ENCODE peak calls at places on chromosomes 7 and 10, in eight cellular contexts. L is cardiac muscle cell; J is CD4-positive, alpha-beta T cell; W is GM20000; T is RWPE1; B is A549; K is OCI-LY7; Z is CD8-positive, alpha-beta T cell. X is an unnamed sample.

GRCh38 chr10:7210516-7210915 is 200.3 kb downstream of the SFMBT2 start:
- DNase-seq in L (no peak), J (no peak), W (no peak), T (no peak), B (no peak), K (no peak), Z (no peak), X (no peak)

GRCh38 chr10:103910442-103911000 is 7.5 kb downstream of the STN1 start:
- DNase-seq in L (no peak), J (no peak), W (no peak), T (no peak), B (no peak), K (no peak), Z (no peak), X (no peak)

GRCh38 chr7:45625714-45626440 is 51.7 kb downstream of the ADCY1 start:
- DNase-seq in L (no peak), J (no peak), W (no peak), T (no peak), B (no peak), K (no peak), Z (no peak), X (no peak)

GRCh38 chr7:464712-465461 is 54.8 kb downstream of the PDGFA start:
- DNase-seq in L (no peak), J (no peak), W (no peak), T (no peak), B (no peak), K (no peak), Z (no peak), X (no peak)

GRCh38 chr10:6363516-6363915 is 160.8 kb downstream of the PFKFB3 start:
- DNase-seq in L (no peak), J (no peak), W (no peak), T (no peak), B (no peak), K (no peak), Z (no peak), X (no peak)

GRCh38 chr10:47104786-47105385 is 193.7 kb downstream of the PTPN20 start:
- DNase-seq in L (no peak), J (no peak), W (no peak), T (no peak), B (no peak), K (no peak), Z (no peak), X (no peak)

GRCh38 chr10:109866168-109866994 is 56.9 kb downstream of the XPNPEP1 start:
- DNase-seq in L (peak; percentile 23), J (no peak), W (no peak), T (no peak), B (no peak), K (peak; percentile 11), Z (no peak), X (no peak)

GRCh38 chr10:32005050-32005449 is 51.2 kb downstream of the KIF5B start:
- DNase-seq in L (peak; percentile 56), J (peak; percentile 25), W (peak; percentile 47), T (peak; percentile 30), B (peak; percentile 39), K (peak; percentile 61), Z (peak; percentile 33), X (peak; percentile 8)

GRCh38 chr7:75888464-75889222 is 9.8 kb downstream of the RHBDD2 start:
- DNase-seq in L (no peak), J (no peak), W (no peak), T (no peak), B (no peak), K (no peak), Z (no peak), X (no peak)

GRCh38 chr10:95517536-95518454 is 43.4 kb downstream of the SORBS1 start:
- DNase-seq in L (no peak), J (no peak), W (no peak), T (peak; percentile 16), B (no peak), K (no peak), Z (no peak), X (no peak)

GRCh38 chr10:78435484-78436222 is 402.0 kb downstream of the RPS24 start:
- DNase-seq in L (no peak), J (no peak), W (no peak), T (no peak), B (no peak), K (no peak), Z (no peak), X (no peak)

GRCh38 chr10:6020806-6021205 is 41.4 kb downstream of the IL2RA start:
- DNase-seq in L (no peak), J (no peak), W (no peak), T (no peak), B (no peak), K (no peak), Z (no peak), X (no peak)

GRCh38 chr10:94088926-94089381 is 95.2 kb downstream of the PLCE1 start:
- DNase-seq in L (no peak), J (no peak), W (no peak), T (no peak), B (no peak), K (no peak), Z (no peak), X (no peak)

GRCh38 chr7:112495820-112496462 is 15.2 kb downstream of the LSMEM1 start:
- DNase-seq in L (peak; percentile 67), J (peak; percentile 40), W (peak; percentile 27), T (peak; percentile 41), B (peak; percentile 45), K (peak; percentile 65), Z (peak; percentile 26), X (peak; percentile 22)

GRCh38 chr10:70053896-70054641 is 1.4 kb downstream of the MACROH2A2 start:
- DNase-seq in L (peak; percentile 10), J (no peak), W (no peak), T (peak; percentile 30), B (peak; percentile 38), K (no peak), Z (no peak), X (peak; percentile 45)

GRCh38 chr10:124689911-124690498 is 54.2 kb downstream of the FAM53B start:
- DNase-seq in L (no peak), J (no peak), W (no peak), T (no peak), B (no peak), K (no peak), Z (no peak), X (no peak)

GRCh38 chr7:7816816-7817536 is 98.6 kb upstream of the RPA3 start:
- DNase-seq in L (no peak), J (no peak), W (no peak), T (no peak), B (no peak), K (no peak), Z (no peak), X (no peak)

GRCh38 chr10:3534433-3534832 is 250.6 kb downstream of the KLF6 start:
- DNase-seq in L (no peak), J (no peak), W (no peak), T (no peak), B (no peak), K (no peak), Z (no peak), X (no peak)

GRCh38 chr7:136405931-136406777 is 429.0 kb upstream of the MTPN start:
- DNase-seq in L (peak; percentile 80), J (no peak), W (peak; percentile 52), T (peak; percentile 24), B (peak; percentile 22), K (peak; percentile 82), Z (peak; percentile 18), X (peak; percentile 49)

GRCh38 chr7:128697301-128697905 is 25.3 kb downstream of the GARIN1A start:
- DNase-seq in L (peak; percentile 61), J (peak; percentile 4), W (peak; percentile 73), T (peak; percentile 44), B (peak; percentile 80), K (peak; percentile 45), Z (peak; percentile 64), X (peak; percentile 66)
- TF ChIP-seq CTCF in L (peak; percentile 48), J (no peak), W (no peak), T (no peak), B (peak; percentile 22), K (peak; percentile 53), Z (no peak), X (no peak)

DNA sequence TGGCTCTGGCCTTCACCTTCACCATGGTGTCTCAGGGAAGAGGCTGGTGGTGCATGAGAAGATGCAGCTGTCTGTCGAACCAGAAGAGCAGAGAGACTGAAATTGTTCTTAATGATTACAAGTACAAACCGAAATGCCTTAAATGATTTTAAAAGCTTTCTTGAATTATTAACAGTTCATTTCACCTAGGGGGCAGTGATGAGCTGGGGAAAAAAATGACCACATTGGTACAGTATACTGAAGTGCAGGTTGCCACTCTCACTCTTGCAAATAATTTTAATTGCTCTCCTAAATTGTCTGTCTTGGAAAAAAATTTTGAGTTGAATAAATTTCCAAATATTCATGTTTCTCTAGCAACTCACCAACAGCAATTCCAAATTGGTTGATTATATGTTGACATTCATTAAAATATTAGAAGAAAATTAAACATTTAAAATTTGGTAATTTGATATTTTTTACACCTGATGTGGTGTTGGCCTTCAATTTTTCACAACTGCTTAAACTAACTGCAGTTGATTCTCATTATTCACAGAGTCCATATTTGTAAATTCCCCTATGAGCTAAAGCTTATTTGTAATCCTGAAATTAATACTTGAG is 692.6 kb downstream of the ZWINT start:
- DNase-seq in L (peak; percentile 35), J (no peak), W (no peak), T (no peak), B (no peak), K (peak; percentile 16), Z (no peak), X (no peak)
- TF ChIP-seq CTCF in L (no peak), J (no peak), W (peak; percentile 31), T (no peak), B (peak; percentile 21), K (peak; percentile 76), Z (no peak), X (peak; percentile 38)

DNA sequence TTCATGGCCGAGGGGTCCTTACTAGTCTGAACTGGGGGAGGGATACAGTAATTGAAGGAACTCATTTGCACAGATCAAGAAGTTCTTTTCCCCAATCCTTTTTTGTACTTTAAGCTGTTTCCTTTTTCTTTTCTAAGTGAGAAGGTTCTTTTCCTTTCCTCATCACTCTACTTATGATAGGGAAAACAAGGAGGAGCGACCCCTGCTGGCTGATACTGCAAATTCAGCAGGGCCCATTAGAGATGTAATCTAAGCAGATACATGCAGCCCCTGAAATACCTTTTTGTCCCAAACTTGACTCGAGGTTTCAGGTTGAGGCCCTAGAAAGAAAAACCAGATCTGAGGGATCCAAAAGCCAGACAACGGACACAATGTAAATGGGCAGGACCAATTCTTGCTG is 305.5 kb downstream of the DNAJB9 start:
- DNase-seq in L (no peak), J (no peak), W (no peak), T (no peak), B (no peak), K (peak; percentile 8), Z (no peak), X (peak; percentile 8)
- TF ChIP-seq CTCF in L (peak; percentile 52), J (no peak), W (peak; percentile 26), T (no peak), B (peak; percentile 13), K (peak; percentile 71), Z (no peak), X (peak; percentile 17)

DNA sequence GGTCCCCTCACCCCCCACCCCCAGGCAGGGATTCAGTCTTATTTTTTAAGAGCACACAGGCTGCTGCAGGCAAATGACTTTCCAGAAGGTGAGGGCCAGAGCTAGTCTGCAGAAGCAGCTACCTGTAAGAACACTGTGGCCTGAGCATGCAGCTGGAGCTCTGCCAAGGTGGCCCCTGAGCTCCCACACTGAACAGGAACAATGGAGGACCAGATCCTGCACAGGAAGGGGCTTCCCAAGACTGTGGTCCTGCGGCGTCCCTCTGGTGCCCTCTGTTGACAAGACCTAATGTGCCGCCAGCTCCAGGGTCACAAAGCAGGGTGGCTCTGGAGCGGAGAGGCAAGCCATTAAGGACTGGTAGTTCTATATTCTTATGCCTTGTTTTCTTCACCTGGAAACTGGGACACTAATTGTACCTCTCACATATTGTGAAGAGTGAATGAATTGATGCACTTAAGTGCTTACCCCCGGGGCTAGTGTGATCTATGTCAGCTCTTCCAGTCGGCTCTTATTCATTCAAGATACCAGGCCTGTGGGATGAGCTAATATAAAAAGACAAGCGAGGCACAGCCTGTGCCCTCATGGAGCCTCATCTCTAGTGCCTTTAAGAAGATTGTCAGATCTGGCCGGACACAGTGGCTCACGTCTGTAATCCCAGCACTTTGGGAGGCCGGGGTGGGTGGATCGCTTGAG is 8.0 kb upstream of the BEND7 start:
- DNase-seq in L (peak; percentile 86), J (no peak), W (peak; percentile 66), T (peak; percentile 20), B (peak; percentile 75), K (peak; percentile 43), Z (no peak), X (peak; percentile 72)
- TF ChIP-seq CTCF in L (peak; percentile 64), J (peak; percentile 13), W (peak; percentile 8), T (peak; percentile 49), B (peak; percentile 75), K (peak; percentile 71), Z (no peak), X (peak; percentile 74)

X was measured in nephron progenitor cell.